ENCODE peak calls at places on chromosomes 7 and 10, in five cellular contexts. P is MM.1S; M is right cardiac atrium; I is amniotic epithelial cell; F is activated CD8-positive, alpha-beta memory T cell treated with anti-CD3 and anti-CD28 coated beads, Interleukin-2, amount 10 ng/mL, durations not matched to agents 7 days and 5 days. E is an unnamed sample.

GRCh38 chr7:101947899-101948298 is 130.5 kb downstream of the CUX1 start:
- DNase-seq in P (no peak), M (peak), I (peak), F (no peak), E (peak)

GRCh38 chr10:25047088-25047487 is 30.7 kb downstream of the THNSL1 start:
- DNase-seq in P (no peak), M (no peak), I (no peak), F (no peak), E (peak)

GRCh38 chr7:19538036-19538435 is 170.8 kb downstream of the POLR1F start:
- DNase-seq in P (no peak), M (no peak), I (peak), F (no peak), E (no peak)

GRCh38 chr7:130960208-130960988 is 226.4 kb upstream of the KLF14 start:
- DNase-seq in P (peak), M (no peak), I (peak), F (peak), E (no peak)

GRCh38 chr7:45697576-45698136 is 123.5 kb downstream of the ADCY1 start:
- DNase-seq in P (no peak), M (no peak), I (peak), F (peak), E (no peak)

GRCh38 chr7:65307651-65308299 is 65.9 kb upstream of the ZNF92 start:
- DNase-seq in P (peak), M (no peak), I (peak), F (peak), E (peak)

GRCh38 chr7:127770870-127771269 is 118.9 kb downstream of the SND1 start:
- DNase-seq in P (no peak), M (no peak), I (peak), F (no peak), E (no peak)

GRCh38 chr10:123538401-123539320 is 127.5 kb upstream of the GPR26 start:
- DNase-seq in P (no peak), M (no peak), I (no peak), F (no peak), E (no peak)

GRCh38 chr10:60130130-60130579 is 223.8 kb upstream of the CCDC6 start:
- DNase-seq in P (no peak), M (no peak), I (no peak), F (no peak), E (no peak)

GRCh38 chr10:101969496-101969895 is 86.5 kb downstream of the ARMH3 start:
- DNase-seq in P (no peak), M (no peak), I (no peak), F (no peak), E (no peak)

GRCh38 chr7:47915066-47915976 is 32.9 kb downstream of the PKD1L1 start:
- DNase-seq in P (no peak), M (no peak), I (no peak), F (no peak), E (no peak)